ENCODE peak calls at places on chromosomes 12 and 14, in nine cellular contexts. D is left lung, C is Caco-2, R is sigmoid colon, U is T-helper 2 cell, O is WTC11, W is substantia nigra, N is BE2C, B is HepG2. K is an unnamed sample.
A peak's percentile ranks its signal among the peaks of the same experiment; 100 is the strongest.

GRCh38 chr14:53011053-53011462 is 60.2 kb upstream of the FERMT2 start:
- DNase-seq in D (peak; percentile 57), C (peak; percentile 45), R (peak; percentile 93), U (no peak), O (peak; percentile 22), W (no peak), N (no peak), B (peak; percentile 53), K (no peak)

GRCh38 chr12:124915249-124916236 is 1.1 kb upstream of the UBC start:
- DNase-seq in D (peak; percentile 77), C (peak; percentile 59), R (peak; percentile 80), U (no peak), O (peak; percentile 58), W (no peak), N (no peak), B (peak; percentile 51), K (no peak)

GRCh38 chr12:14643247-14643646 is 53.2 kb downstream of the GUCY2C start:
- DNase-seq in D (no peak), C (no peak), R (no peak), U (peak; percentile 87), O (no peak), W (no peak), N (no peak), B (no peak), K (no peak)

GRCh38 chr14:105927094-105927475 is 400.7 kb downstream of the TMEM121 start:
- DNase-seq in D (peak; percentile 14), C (peak; percentile 9), R (no peak), U (no peak), O (no peak), W (no peak), N (peak; percentile 3), B (no peak), K (no peak)

GRCh38 chr12:95204141-95204866 is 13.0 kb downstream of the FGD6 start:
- DNase-seq in D (peak; percentile 67), C (peak; percentile 96), R (peak; percentile 71), U (no peak), O (peak; percentile 41), W (no peak), N (no peak), B (no peak), K (peak; percentile 100)

GRCh38 chr12:48157016-48157888 is at the start of gene ASB8:
- DNase-seq in D (peak; percentile 98), C (peak; percentile 99), R (peak; percentile 100), U (peak; percentile 99), O (peak; percentile 99), W (peak; percentile 99), N (peak; percentile 98), B (peak; percentile 98), K (peak; percentile 68)

GRCh38 chr14:76780875-76781647 is 19.8 kb downstream of the VASH1 start:
- DNase-seq in D (no peak), C (no peak), R (peak; percentile 64), U (no peak), O (no peak), W (peak; percentile 87), N (no peak), B (no peak), K (no peak)

GRCh38 chr14:38302966-38303365 is 47.1 kb upstream of the CLEC14A start:
- DNase-seq in D (no peak), C (no peak), R (no peak), U (no peak), O (no peak), W (no peak), N (no peak), B (no peak), K (no peak)

GRCh38 chr14:54127526-54127925 is 170.9 kb upstream of the BMP4 start:
- DNase-seq in D (no peak), C (no peak), R (no peak), U (no peak), O (no peak), W (no peak), N (no peak), B (no peak), K (no peak)

GRCh38 chr12:88306471-88307069 is 164.5 kb downstream of the TMTC3 start:
- DNase-seq in D (no peak), C (peak; percentile 41), R (no peak), U (peak; percentile 32), O (no peak), W (no peak), N (no peak), B (no peak), K (no peak)

GRCh38 chr12:49623142-49623899 is at the start of gene PRPF40B:
- DNase-seq in D (peak; percentile 88), C (peak; percentile 95), R (peak; percentile 95), U (peak; percentile 90), O (peak; percentile 92), W (peak; percentile 92), N (peak; percentile 93), B (peak; percentile 77), K (no peak)

GRCh38 chr14:65949711-65950516 is 536.3 kb upstream of the CCDC196 start:
- DNase-seq in D (peak; percentile 54), C (no peak), R (peak; percentile 72), U (peak; percentile 79), O (no peak), W (no peak), N (peak; percentile 44), B (peak; percentile 29), K (peak; percentile 18)

GRCh38 chr12:42511656-42512055 is 77.9 kb downstream of the PRICKLE1 start:
- DNase-seq in D (no peak), C (no peak), R (no peak), U (no peak), O (no peak), W (no peak), N (no peak), B (no peak), K (no peak)

GRCh38 chr12:58302487-58303011 is 361.2 kb downstream of the ATP23 start:
- DNase-seq in D (no peak), C (no peak), R (no peak), U (no peak), O (no peak), W (no peak), N (no peak), B (no peak), K (no peak)

GRCh38 chr14:37508500-37508899 is 86.5 kb downstream of the FOXA1 start:
- DNase-seq in D (no peak), C (no peak), R (no peak), U (no peak), O (no peak), W (no peak), N (no peak), B (no peak), K (no peak)

GRCh38 chr14:75626857-75627256 is 33.8 kb downstream of the ERG28 start:
- DNase-seq in D (no peak), C (no peak), R (no peak), U (no peak), O (no peak), W (no peak), N (no peak), B (no peak), K (no peak)

GRCh38 chr12:47032644-47033043 is 46.8 kb upstream of the PCED1B start:
- DNase-seq in D (no peak), C (no peak), R (no peak), U (peak; percentile 69), O (no peak), W (no peak), N (no peak), B (peak; percentile 23), K (no peak)

GRCh38 chr12:55824726-55825125 is 4.7 kb downstream of the DNAJC14 start:
- DNase-seq in D (no peak), C (no peak), R (no peak), U (no peak), O (no peak), W (no peak), N (no peak), B (no peak), K (no peak)

GRCh38 chr14:76975865-76976622 is 52.5 kb downstream of the IRF2BPL start:
- DNase-seq in D (no peak), C (no peak), R (no peak), U (no peak), O (no peak), W (no peak), N (no peak), B (no peak), K (no peak)

GRCh38 chr12:31471061-31471460 is 119.9 kb downstream of the DENND5B start:
- DNase-seq in D (no peak), C (no peak), R (no peak), U (no peak), O (no peak), W (no peak), N (no peak), B (no peak), K (no peak)

GRCh38 chr12:54587315-54587821 is 1.1 kb downstream of the PPP1R1A start:
- DNase-seq in D (no peak), C (no peak), R (peak; percentile 83), U (no peak), O (no peak), W (peak; percentile 62), N (no peak), B (peak; percentile 61), K (no peak)

GRCh38 chr12:39401459-39401858 is 41.5 kb downstream of the KIF21A start:
- DNase-seq in D (no peak), C (no peak), R (no peak), U (no peak), O (no peak), W (no peak), N (no peak), B (no peak), K (no peak)

GRCh38 chr14:54722791-54723432 is 156.0 kb downstream of the SAMD4A start:
- DNase-seq in D (no peak), C (no peak), R (no peak), U (peak; percentile 74), O (no peak), W (no peak), N (peak; percentile 14), B (peak; percentile 28), K (no peak)

GRCh38 chr12:18430425-18431048 is 169.2 kb downstream of the PIK3C2G start:
- DNase-seq in D (peak; percentile 32), C (peak; percentile 62), R (no peak), U (no peak), O (peak; percentile 60), W (peak; percentile 1), N (peak; percentile 56), B (peak; percentile 24), K (no peak)

GRCh38 chr12:103524238-103524875 is 28.6 kb upstream of the C12orf42 start:
- DNase-seq in D (no peak), C (no peak), R (no peak), U (no peak), O (no peak), W (no peak), N (no peak), B (no peak), K (no peak)

GRCh38 chr14:32657081-32657480 is 281.6 kb upstream of the NPAS3 start:
- DNase-seq in D (peak; percentile 63), C (no peak), R (peak; percentile 62), U (no peak), O (no peak), W (peak; percentile 42), N (no peak), B (peak; percentile 15), K (no peak)

GRCh38 chr12:26429070-26429691 is 233.8 kb downstream of the SSPN start:
- DNase-seq in D (no peak), C (no peak), R (no peak), U (no peak), O (no peak), W (no peak), N (no peak), B (peak; percentile 83), K (no peak)

GRCh38 chr12:22190-22529 is 44.4 kb upstream of the IQSEC3 start:
- DNase-seq in D (no peak), C (no peak), R (no peak), U (no peak), O (no peak), W (no peak), N (no peak), B (peak; percentile 9), K (no peak)

GRCh38 chr12:52087961-52088820 is 8.7 kb downstream of the SMIM41 start:
- DNase-seq in D (no peak), C (no peak), R (no peak), U (no peak), O (no peak), W (no peak), N (peak; percentile 49), B (no peak), K (no peak)

GRCh38 chr12:4850857-4851380 is 58.8 kb upstream of the KCNA1 start:
- DNase-seq in D (no peak), C (no peak), R (no peak), U (no peak), O (no peak), W (no peak), N (no peak), B (no peak), K (no peak)

K was measured in epithelial cell of prostate.